ENCODE peak calls at places on chromosome 5, in eight cellular contexts. Z is GM13976, M is suprapubic skin, J is left lung, O is endothelial cell, F is cardiac fibroblast, C is HCT116, R is lower leg skin. V is an unnamed sample.

GRCh38 chr5:73314395-73315195 is 134.0 kb downstream of the FOXD1 start:
- DNase-seq in M (no peak), Z (no peak), O (no peak), J (no peak), R (no peak), C (no peak), F (no peak), V (no peak)

GRCh38 chr5:443239-444151 is 519 bp downstream of the EXOC3 start:
- DNase-seq in C (no peak), O (no peak), J (no peak), Z (peak), F (no peak), R (no peak), M (peak), V (peak)

GRCh38 chr5:133109655-133110483 is 58.1 kb downstream of the HSPA4 start:
- DNase-seq in J (no peak), R (no peak), O (no peak), F (no peak), M (no peak), C (no peak), Z (no peak), V (no peak)

GRCh38 chr5:79030663-79031480 is 38.6 kb downstream of the DMGDH start:
- DNase-seq in Z (no peak), R (no peak), J (no peak), C (no peak), F (no peak), O (no peak), M (no peak), V (no peak)

GRCh38 chr5:165134146-165134545 is 1628.7 kb downstream of the MAT2B start:
- DNase-seq in F (no peak), M (no peak), R (no peak), J (no peak), O (no peak), Z (no peak), C (no peak), V (no peak)

GRCh38 chr5:149658299-149658698 is 71.8 kb upstream of the PPARGC1B start:
- DNase-seq in R (no peak), J (no peak), Z (no peak), F (no peak), C (no peak), O (no peak), M (no peak), V (no peak)

GRCh38 chr5:140262839-140263238 is 40.1 kb downstream of the PFDN1 start:
- DNase-seq in R (no peak), J (no peak), Z (no peak), M (no peak), C (no peak), F (no peak), O (no peak), V (no peak)

GRCh38 chr5:98570010-98570409 is 203.5 kb upstream of the RGMB start:
- DNase-seq in Z (no peak), C (no peak), F (peak), O (no peak), R (no peak), M (no peak), J (no peak), V (no peak)

GRCh38 chr5:58548104-58548503 is 34.8 kb upstream of the RAB3C start:
- DNase-seq in J (no peak), O (no peak), C (no peak), Z (no peak), R (no peak), F (no peak), M (no peak), V (no peak)

GRCh38 chr5:9932770-9933169 is 302.6 kb upstream of the TAS2R1 start:
- DNase-seq in O (no peak), M (no peak), Z (no peak), R (no peak), C (peak), F (peak), J (no peak), V (no peak)

GRCh38 chr5:9523090-9523813 is 22.6 kb downstream of the SEMA5A start:
- DNase-seq in R (no peak), F (peak), O (no peak), C (no peak), J (no peak), Z (no peak), M (no peak), V (no peak)

GRCh38 chr5:154157483-154158378 is 32.8 kb upstream of the GALNT10 start:
- DNase-seq in C (no peak), R (no peak), F (no peak), Z (no peak), O (no peak), J (no peak), M (no peak), V (no peak)

DNA sequence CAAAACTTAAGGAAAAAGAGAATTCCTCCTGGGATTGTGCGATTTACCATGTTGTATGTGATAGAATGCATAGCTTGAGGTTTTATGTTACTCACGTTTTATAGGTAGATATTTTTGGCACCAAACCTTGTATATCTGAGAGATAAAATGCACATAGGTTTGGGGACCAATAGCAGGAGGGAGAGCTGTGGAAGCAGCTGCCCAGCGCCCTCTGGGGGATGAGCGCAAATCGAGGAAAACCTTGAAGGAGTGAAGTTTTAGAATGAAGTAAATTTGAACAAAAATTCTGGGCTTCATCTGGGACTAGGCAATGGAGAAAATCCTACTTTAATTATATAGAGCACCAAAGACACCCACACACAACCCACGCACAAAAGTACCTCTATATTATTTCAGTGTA is 197.0 kb downstream of the ADCY2 start:
- DNase-seq in R (no peak), M (no peak), Z (no peak), O (peak), C (no peak), J (no peak), F (no peak), V (no peak)
- TF ChIP-seq CTCF in R (no peak), M (no peak), Z (no peak), O (no peak), C (no peak), J (no peak), F (no peak), V (peak)

DNA sequence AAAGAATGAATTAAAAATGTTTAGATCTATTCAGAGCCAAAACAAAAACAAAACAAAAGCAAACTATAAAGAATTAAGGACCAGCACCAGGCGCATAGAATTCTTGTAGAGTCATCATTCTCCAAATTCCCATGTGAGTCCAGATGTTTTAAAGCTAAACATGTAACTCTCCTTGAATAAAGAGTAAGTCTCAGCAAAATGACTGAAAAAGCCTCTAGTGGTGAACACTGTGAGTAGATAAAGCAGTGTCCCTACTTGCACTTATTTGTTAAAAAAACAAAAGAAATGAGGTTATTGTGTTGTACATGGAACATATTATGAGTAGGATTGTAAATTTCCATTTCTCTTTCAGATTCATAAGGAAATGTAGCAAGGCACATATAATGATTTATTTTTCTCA is 44.0 kb downstream of the NNT start:
- DNase-seq in J (no peak), M (no peak), F (peak), R (no peak), C (no peak), Z (no peak), O (no peak), V (no peak)
- TF ChIP-seq CTCF in J (no peak), M (no peak), F (peak), R (no peak), C (no peak), Z (no peak), O (no peak), V (peak)

GRCh38 chr5:1737790-1738405 is 61.7 kb downstream of the MRPL36 start:
- DNase-seq in O (peak), J (no peak), Z (peak), C (peak), R (peak), M (no peak), F (peak), V (peak)
- TF ChIP-seq CTCF in O (peak), J (peak), Z (peak), C (peak), R (no peak), M (peak), F (peak), V (peak)

DNA sequence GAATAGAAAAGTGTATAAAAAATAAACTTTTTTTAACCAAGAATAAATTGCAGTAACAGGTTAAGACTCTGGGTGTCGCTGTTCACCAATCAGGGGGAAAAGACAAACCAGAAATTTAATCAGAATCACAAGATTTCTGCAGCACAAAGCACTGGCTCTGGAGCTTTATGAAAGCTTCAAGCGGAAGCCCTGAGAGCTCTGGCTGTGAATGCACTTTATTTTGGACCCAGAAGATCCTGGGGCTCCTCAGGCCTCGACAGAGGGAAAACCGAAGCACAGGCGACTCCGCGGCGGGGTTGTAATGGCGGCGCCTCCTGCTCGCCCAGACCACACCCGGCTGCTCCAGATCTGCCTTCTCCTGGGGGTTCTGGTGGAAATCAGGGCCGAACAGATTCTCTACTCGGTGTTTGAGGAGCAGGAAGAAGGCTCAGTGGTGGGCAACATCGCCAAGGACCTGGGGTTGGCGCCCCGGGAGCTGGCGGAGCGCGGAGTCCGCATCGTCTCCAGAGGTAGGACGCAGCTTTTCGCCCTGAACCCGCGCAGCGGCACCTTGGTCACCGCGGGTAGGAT is at the start of gene PCDHGA4:
- DNase-seq in C (no peak), O (no peak), Z (no peak), F (peak), J (no peak), M (no peak), R (no peak), V (peak)
- TF ChIP-seq CTCF in C (peak), O (peak), Z (no peak), F (peak), J (no peak), M (no peak), R (no peak), V (peak)

GRCh38 chr5:126809932-126810331 is 33.0 kb downstream of the LMNB1 start:
- DNase-seq in O (no peak), J (no peak), M (no peak), R (no peak), F (no peak), Z (no peak), C (no peak), V (no peak)

GRCh38 chr5:126808619-126809018 is 31.7 kb downstream of the LMNB1 start:
- DNase-seq in O (no peak), M (no peak), F (peak), C (no peak), J (no peak), Z (peak), R (no peak), V (peak)

GRCh38 chr5:126812199-126812570 is 35.2 kb downstream of the LMNB1 start:
- DNase-seq in F (no peak), Z (no peak), C (no peak), R (no peak), J (no peak), O (no peak), M (no peak), V (no peak)

GRCh38 chr5:126811515-126812198 is 34.7 kb downstream of the LMNB1 start:
- DNase-seq in R (no peak), C (no peak), J (no peak), O (no peak), F (peak), M (no peak), Z (peak), V (no peak)

DNA sequence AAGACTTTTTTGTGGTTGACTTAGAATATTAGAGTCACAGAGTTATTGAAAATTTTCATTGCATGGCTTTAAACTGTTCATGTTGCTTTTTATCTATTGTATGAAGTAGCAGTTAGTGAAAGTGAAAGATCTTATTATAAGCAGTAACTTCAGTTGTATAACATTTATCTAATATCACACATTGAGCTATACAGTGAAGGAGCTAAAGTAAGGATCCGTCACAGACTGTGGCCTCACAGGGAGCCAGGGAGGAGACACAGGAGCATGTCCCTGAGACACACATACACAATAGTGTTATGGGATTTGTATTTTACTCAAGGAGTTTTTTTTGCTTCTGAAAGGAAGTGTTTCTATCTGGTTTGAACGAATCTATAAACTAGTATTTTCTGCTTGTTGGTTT is 34.0 kb downstream of the LMNB1 start:
- DNase-seq in F (no peak), R (no peak), C (no peak), O (no peak), M (no peak), Z (no peak), J (no peak), V (no peak)
- TF ChIP-seq CTCF in F (no peak), R (no peak), C (no peak), O (no peak), M (no peak), Z (no peak), J (no peak), V (no peak)

DNA sequence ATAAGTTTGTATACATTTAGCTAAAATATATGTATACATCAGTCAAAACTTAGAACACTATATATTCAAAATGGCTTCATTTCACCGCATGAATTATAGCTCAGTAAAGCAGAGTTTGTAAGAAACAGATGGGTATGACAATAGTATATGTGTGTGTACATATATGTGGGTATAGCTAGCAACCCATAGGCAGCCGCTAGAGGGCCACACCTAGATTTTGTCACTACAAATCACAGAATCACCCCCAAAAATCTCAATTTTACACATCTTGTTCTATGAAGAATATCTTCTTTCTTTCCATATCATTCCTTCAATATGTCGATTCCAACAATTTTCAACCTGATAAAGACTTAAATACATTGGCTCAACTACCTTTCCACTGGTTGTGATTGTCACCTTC is 357.8 kb upstream of the CCNG1 start:
- DNase-seq in J (no peak), O (peak), R (no peak), Z (peak), M (no peak), F (peak), C (no peak), V (peak)
- TF ChIP-seq CTCF in J (no peak), O (peak), R (no peak), Z (peak), M (no peak), F (peak), C (no peak), V (peak)